ENCODE peak calls at places on chromosomes 6 and 20, in four cellular contexts. One of them, this sample, is unnamed.
A peak's percentile ranks its signal among the peaks of the same experiment; 100 is the strongest.

GRCh38 chr20:1185781-1186334 is 1.1 kb upstream of the TMEM74B start:
- DNase-seq in suprapubic skin: no peak
- DNase-seq in ovary: no peak
- DNase-seq in tibial nerve: no peak
- DNase-seq in this sample: no peak

GRCh38 chr6:6886886-6887285 is 220.9 kb upstream of the RREB1 start:
- DNase-seq in ovary: no peak
- DNase-seq in suprapubic skin: no peak
- DNase-seq in tibial nerve: no peak
- DNase-seq in this sample: no peak

GRCh38 chr6:144873653-144874378 is 588.7 kb downstream of the UTRN start:
- DNase-seq in suprapubic skin: no peak
- DNase-seq in tibial nerve: no peak
- DNase-seq in ovary: no peak
- DNase-seq in this sample: no peak

GRCh38 chr20:25478889-25479568 is 71.6 kb downstream of the GINS1 start:
- DNase-seq in tibial nerve: no peak
- DNase-seq in suprapubic skin: no peak
- DNase-seq in ovary: no peak
- DNase-seq in this sample: no peak

GRCh38 chr20:14720251-14720650 is 382.8 kb upstream of the FLRT3 start:
- DNase-seq in tibial nerve: no peak
- DNase-seq in suprapubic skin: no peak
- DNase-seq in ovary: no peak
- DNase-seq in this sample: no peak

GRCh38 chr6:161547617-161548016 is 273.8 kb upstream of the AGPAT4 start:
- DNase-seq in suprapubic skin: no peak
- DNase-seq in ovary: no peak
- DNase-seq in tibial nerve: no peak
- DNase-seq in this sample: no peak

GRCh38 chr6:107132330-107132954 is 17.1 kb upstream of the BEND3 start:
- DNase-seq in tibial nerve: no peak
- DNase-seq in suprapubic skin: peak; percentile 6
- DNase-seq in ovary: peak; percentile 43
- DNase-seq in this sample: no peak

GRCh38 chr6:57216235-57217101 is 5.6 kb downstream of the RAB23 start:
- DNase-seq in ovary: no peak
- DNase-seq in tibial nerve: no peak
- DNase-seq in suprapubic skin: no peak
- DNase-seq in this sample: no peak

GRCh38 chr6:44387346-44388134 is at the start of gene CDC5L:
- DNase-seq in tibial nerve: peak; percentile 95
- DNase-seq in ovary: peak; percentile 97
- DNase-seq in suprapubic skin: peak; percentile 98
- DNase-seq in this sample: peak; percentile 99
- TF ChIP-seq EP300 in tibial nerve: peak; percentile 75
- TF ChIP-seq EP300 in ovary: peak; percentile 13
- TF ChIP-seq EP300 in suprapubic skin: no peak
- TF ChIP-seq EP300 in this sample: no peak

DNA sequence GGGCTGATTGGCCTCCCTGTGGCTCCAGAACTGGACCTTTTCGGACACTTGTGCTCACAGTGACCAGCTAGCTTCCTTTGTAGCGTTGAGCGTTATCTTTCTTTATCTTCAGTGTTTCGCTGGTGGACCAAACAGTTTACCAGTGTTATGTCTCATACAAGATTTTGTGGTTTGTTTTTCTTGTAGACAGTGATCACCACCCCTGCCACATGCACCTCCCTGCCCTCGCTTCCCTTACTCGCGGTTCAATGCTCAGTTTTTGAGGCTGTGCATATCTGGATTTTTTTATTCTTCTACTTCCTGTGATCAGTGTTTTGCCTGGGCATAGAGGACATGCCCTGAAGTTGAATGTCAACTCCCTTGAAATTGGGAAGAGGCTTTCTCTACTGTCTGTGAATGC is 16.4 kb downstream of the MYT1 start:
- DNase-seq in ovary: no peak
- DNase-seq in suprapubic skin: no peak
- DNase-seq in tibial nerve: no peak
- DNase-seq in this sample: no peak
- TF ChIP-seq POLR2A in ovary: no peak
- TF ChIP-seq POLR2A in suprapubic skin: no peak
- TF ChIP-seq POLR2A in tibial nerve: no peak
- TF ChIP-seq POLR2A in this sample: no peak

DNA sequence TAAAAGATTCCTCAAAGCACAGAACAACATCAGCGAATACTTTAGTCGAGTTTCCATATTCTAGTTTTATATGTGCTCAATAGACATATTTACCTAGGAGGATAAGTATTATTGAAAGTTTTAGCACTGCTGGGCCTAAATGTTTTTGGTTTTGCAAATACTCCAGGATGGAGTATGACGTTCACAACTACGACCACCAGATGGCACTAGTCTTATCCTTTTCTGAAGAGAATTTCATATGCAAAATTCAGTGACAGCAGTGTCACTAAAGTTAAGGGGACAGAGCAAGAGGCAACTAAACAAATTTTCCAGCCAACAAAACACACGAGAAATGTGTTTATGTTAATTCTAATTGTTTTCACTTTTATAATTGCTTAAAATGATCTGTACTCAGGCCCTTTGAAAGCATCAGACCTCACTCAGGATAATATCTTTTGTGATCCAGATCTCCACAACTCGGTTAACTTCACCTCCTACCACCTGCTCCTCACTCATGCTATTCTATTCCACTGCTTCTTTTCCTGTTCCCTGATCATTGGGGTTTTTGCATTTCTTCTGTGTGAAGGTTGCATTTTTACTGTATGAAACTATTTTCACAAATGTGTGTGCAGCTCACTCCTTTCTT is 220.8 kb downstream of the TRDN start:
- DNase-seq in suprapubic skin: no peak
- DNase-seq in ovary: no peak
- DNase-seq in tibial nerve: peak; percentile 42
- DNase-seq in this sample: no peak
- TF ChIP-seq EP300 in suprapubic skin: no peak
- TF ChIP-seq EP300 in ovary: no peak
- TF ChIP-seq EP300 in tibial nerve: no peak
- TF ChIP-seq EP300 in this sample: no peak

GRCh38 chr6:43703512-43704429 is 16.2 kb upstream of the MRPS18A start:
- DNase-seq in tibial nerve: no peak
- DNase-seq in suprapubic skin: no peak
- DNase-seq in ovary: no peak
- DNase-seq in this sample: no peak

GRCh38 chr6:43702147-43702521 is 14.5 kb upstream of the MRPS18A start:
- DNase-seq in tibial nerve: no peak
- DNase-seq in suprapubic skin: no peak
- DNase-seq in ovary: no peak
- DNase-seq in this sample: no peak

GRCh38 chr6:43699564-43700186 is 12.1 kb upstream of the MRPS18A start:
- DNase-seq in suprapubic skin: no peak
- DNase-seq in tibial nerve: no peak
- DNase-seq in ovary: no peak
- DNase-seq in this sample: no peak

GRCh38 chr6:43705996-43706395 is 18.4 kb upstream of the MRPS18A start:
- DNase-seq in tibial nerve: no peak
- DNase-seq in ovary: no peak
- DNase-seq in suprapubic skin: no peak
- DNase-seq in this sample: no peak

GRCh38 chr6:43702522-43703440 is 15.2 kb upstream of the MRPS18A start:
- DNase-seq in suprapubic skin: peak; percentile 97
- DNase-seq in tibial nerve: peak; percentile 84
- DNase-seq in ovary: peak; percentile 86
- DNase-seq in this sample: peak; percentile 97
- TF ChIP-seq POLR2A in suprapubic skin: no peak
- TF ChIP-seq POLR2A in tibial nerve: peak; percentile 36
- TF ChIP-seq POLR2A in ovary: no peak
- TF ChIP-seq POLR2A in this sample: no peak

GRCh38 chr20:50372770-50373088 is 137.5 kb upstream of the PTPN1 start:
- DNase-seq in tibial nerve: no peak
- DNase-seq in suprapubic skin: no peak
- DNase-seq in ovary: no peak
- DNase-seq in this sample: no peak
- TF ChIP-seq EP300 in tibial nerve: no peak
- TF ChIP-seq EP300 in suprapubic skin: no peak
- TF ChIP-seq EP300 in ovary: no peak
- TF ChIP-seq EP300 in this sample: no peak

DNA sequence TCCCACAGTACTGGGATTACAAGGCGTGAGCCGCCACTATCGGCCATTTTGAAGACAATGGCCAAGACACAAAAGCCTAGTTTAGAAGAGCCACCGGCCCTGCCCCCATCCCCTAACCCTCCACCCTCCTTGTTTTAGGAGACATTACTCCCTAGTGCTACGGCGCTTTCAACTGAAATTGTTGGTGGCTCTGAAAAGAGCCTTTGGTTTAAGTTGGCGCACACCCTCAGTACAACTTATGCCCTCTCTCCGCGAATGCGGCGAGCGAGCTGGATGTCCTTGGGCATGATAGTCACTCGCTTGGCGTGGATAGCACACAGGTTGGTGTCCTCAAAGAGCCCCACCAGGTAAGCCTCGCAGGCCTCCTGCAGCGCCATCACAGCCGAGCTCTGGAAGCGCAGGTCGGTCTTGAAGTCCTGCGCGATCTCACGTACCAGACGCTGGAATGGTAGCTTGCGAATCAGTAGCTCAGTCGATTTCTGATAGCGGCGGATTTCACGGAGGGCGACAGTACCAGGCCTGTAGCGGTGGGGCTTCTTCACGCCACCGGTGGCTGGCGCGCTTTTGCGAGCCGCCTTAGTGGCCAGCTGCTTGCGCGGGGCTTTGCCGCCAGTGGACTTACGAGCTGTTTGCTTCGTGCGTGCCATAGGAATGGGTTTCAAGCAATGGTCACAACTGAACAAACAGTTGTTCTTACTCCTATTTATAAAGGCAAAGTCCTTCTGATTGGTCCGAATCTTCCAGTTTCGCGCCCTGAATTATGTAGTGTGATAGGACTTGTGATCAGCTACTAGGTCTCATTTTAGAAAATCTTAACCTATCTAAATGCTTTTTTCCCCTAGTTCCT is 114.8 kb upstream of the BTN3A2 start:
- DNase-seq in suprapubic skin: peak; percentile 85
- DNase-seq in tibial nerve: no peak
- DNase-seq in ovary: no peak
- DNase-seq in this sample: no peak
- TF ChIP-seq POLR2A in suprapubic skin: no peak
- TF ChIP-seq POLR2A in tibial nerve: no peak
- TF ChIP-seq POLR2A in ovary: no peak
- TF ChIP-seq POLR2A in this sample: no peak

DNA sequence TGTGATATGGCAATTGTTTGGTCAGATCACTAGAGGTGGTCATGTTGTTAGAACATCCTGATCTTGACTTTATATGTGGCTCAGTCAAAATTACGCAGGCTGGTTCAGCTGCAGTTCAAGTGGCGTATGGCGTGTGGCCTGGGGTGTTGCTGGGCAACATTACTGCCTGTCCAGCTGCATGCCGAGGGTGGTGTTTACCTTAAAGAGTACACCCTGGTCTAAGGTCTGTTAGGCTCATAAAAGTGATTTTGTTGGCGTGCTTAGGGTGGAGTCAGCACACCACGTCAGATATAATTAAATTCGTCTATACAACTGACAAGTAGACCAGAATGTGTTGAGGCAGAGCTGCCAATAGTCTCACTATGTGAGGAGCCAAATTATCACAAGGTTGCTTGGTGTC is 55.6 kb upstream of the NEDD9 start:
- DNase-seq in tibial nerve: no peak
- DNase-seq in ovary: no peak
- DNase-seq in suprapubic skin: no peak
- DNase-seq in this sample: no peak
- TF ChIP-seq EP300 in tibial nerve: no peak
- TF ChIP-seq EP300 in ovary: no peak
- TF ChIP-seq EP300 in suprapubic skin: no peak
- TF ChIP-seq EP300 in this sample: no peak

DNA sequence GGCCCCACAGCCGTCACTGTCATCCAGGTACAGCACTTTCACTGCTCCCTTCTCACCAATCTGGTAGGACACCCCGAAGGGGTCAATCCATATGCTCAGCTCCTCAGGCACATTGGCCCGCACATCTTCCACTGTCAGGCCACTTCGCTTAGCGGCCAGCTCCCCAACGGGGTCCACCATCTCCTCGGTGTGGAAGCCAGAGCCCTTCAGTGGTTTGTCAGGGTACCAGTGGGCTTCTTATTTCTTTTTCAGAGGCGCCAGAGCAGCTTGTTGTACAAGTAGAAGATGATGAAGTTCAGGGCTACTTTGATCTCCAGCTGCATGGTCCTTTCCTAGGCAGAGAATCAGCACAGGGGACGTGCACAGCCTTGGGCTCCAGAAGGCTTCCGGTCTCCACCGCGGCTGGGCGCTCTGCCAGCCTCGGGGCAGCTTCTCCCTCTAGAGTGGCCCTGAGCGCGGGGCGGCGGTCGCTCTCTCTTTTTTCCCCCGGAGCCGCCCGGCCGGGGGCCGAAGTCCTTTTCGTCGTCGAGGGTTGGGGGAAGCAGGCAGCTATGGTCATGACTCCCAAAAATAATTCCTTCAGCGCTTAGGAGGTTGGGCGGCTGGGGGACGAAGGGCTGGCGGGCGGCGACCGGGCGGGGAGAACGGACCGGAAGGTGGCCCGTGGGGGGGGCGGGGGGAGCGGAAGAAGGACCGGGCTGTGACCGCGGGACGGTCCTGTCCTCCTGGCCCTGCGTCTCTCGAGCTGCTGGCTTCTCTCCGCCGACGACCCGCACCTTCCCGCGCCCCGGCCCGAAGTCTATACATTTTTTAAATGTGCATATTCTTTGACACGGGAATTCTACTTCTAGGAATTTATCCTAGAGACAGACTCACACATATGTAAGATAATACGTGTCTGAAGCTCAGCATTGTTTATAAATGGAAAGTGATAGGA is 6.5 kb upstream of the ZSCAN9 start:
- DNase-seq in tibial nerve: peak; percentile 30
- DNase-seq in ovary: peak; percentile 58
- DNase-seq in suprapubic skin: peak; percentile 85
- DNase-seq in this sample: peak; percentile 94
- TF ChIP-seq POLR2A in tibial nerve: no peak
- TF ChIP-seq POLR2A in ovary: no peak
- TF ChIP-seq POLR2A in suprapubic skin: no peak
- TF ChIP-seq POLR2A in this sample: no peak

This sample was measured in esophagus muscularis mucosa.